ENCODE peak calls at places on chromosomes 12 and 14, in five cellular contexts. K is ovary, I is mammary epithelial cell, Y is tibial nerve, V is HCT116. C is an unnamed sample.

GRCh38 chr14:61489527-61489926 is 168.1 kb downstream of the PRKCH start:
- DNase-seq in K (no peak), Y (no peak), V (no peak), I (no peak), C (no peak)

GRCh38 chr12:42162198-42162597 is 17.5 kb upstream of the GXYLT1 start:
- DNase-seq in I (peak; percentile 55), Y (no peak), V (no peak), K (no peak), C (no peak)

GRCh38 chr12:31321565-31322228 is 4.3 kb downstream of the SINHCAF start:
- DNase-seq in V (no peak), Y (no peak), K (no peak), I (no peak), C (no peak)

GRCh38 chr12:49089831-49090773 is 4.5 kb downstream of the DHH start:
- DNase-seq in I (peak; percentile 42), V (no peak), K (peak; percentile 72), Y (peak; percentile 34), C (peak; percentile 88)

GRCh38 chr12:1972856-1973317 is 31.4 kb downstream of the DCP1B start:
- DNase-seq in Y (peak; percentile 27), V (no peak), I (no peak), K (no peak), C (peak; percentile 61)

GRCh38 chr12:2624543-2625266 is 170.1 kb upstream of the FKBP4 start:
- DNase-seq in I (peak; percentile 67), V (peak; percentile 36), K (no peak), Y (no peak), C (no peak)

GRCh38 chr12:78916845-78917480 is 52.4 kb downstream of the SYT1 start:
- DNase-seq in I (peak; percentile 79), K (no peak), Y (no peak), V (peak; percentile 84), C (no peak)

GRCh38 chr12:130633771-130634170 is 82.3 kb downstream of the RIMBP2 start:
- DNase-seq in V (no peak), Y (no peak), K (no peak), I (no peak), C (no peak)

GRCh38 chr14:52950898-52951729 is at the start of gene FERMT2:
- DNase-seq in Y (peak; percentile 80), I (peak; percentile 75), K (peak; percentile 94), V (peak; percentile 57), C (peak; percentile 92)

GRCh38 chr12:25531502-25532052 is 21.5 kb downstream of the LMNTD1 start:
- DNase-seq in V (no peak), Y (no peak), I (no peak), K (no peak), C (no peak)

GRCh38 chr14:103507751-103508150 is 14.9 kb downstream of the CKB start:
- DNase-seq in Y (no peak), I (no peak), K (no peak), V (no peak), C (no peak)

GRCh38 chr12:120225852-120226640 is 25.1 kb upstream of the RPLP0 start:
- DNase-seq in K (no peak), V (no peak), Y (no peak), I (no peak), C (peak; percentile 48)

GRCh38 chr12:2149091-2149490 is 96.3 kb downstream of the CACNA1C start:
- DNase-seq in V (no peak), Y (no peak), I (no peak), K (no peak), C (no peak)

GRCh38 chr14:73047808-73048207 is 10.5 kb upstream of the RBM25 start:
- DNase-seq in K (no peak), I (peak; percentile 14), V (no peak), Y (no peak), C (no peak)

GRCh38 chr12:131688131-131688844 is 22.6 kb upstream of the SFSWAP start:
- DNase-seq in Y (no peak), K (no peak), V (no peak), I (no peak), C (no peak)

GRCh38 chr12:23949212-23950010 is at the start of gene SOX5:
- DNase-seq in V (no peak), K (peak; percentile 42), Y (peak; percentile 11), I (no peak), C (peak; percentile 79)
- H3K4me3 ChIP-seq in V (no peak within 1 kb of the TSS), K (peak within 1 kb of the TSS; percentile 37), Y (peak within 1 kb of the TSS; percentile 44), I (no peak within 1 kb of the TSS), C (peak within 1 kb of the TSS; percentile 87)

GRCh38 chr12:32893458-32893857 is 3.1 kb downstream of the PKP2 start:
- DNase-seq in I (no peak), Y (no peak), K (no peak), V (no peak), C (no peak)
- H3K4me3 ChIP-seq in I (peak overlapping the region; percentile 27), Y (no peak overlapping the region), K (no peak overlapping the region), V (peak overlapping the region; percentile 52), C (no peak overlapping the region)

GRCh38 chr12:69350777-69351176 is 2.6 kb downstream of the LYZ start:
- DNase-seq in K (no peak), I (no peak), Y (no peak), V (no peak), C (no peak)

GRCh38 chr12:69345742-69346141 is 2.4 kb upstream of the LYZ start:
- DNase-seq in Y (no peak), K (no peak), V (no peak), I (no peak), C (no peak)

GRCh38 chr12:69345077-69345476 is 3.1 kb upstream of the LYZ start:
- DNase-seq in V (no peak), I (no peak), Y (no peak), K (no peak), C (no peak)

GRCh38 chr12:69350002-69350626 is 1.9 kb downstream of the LYZ start:
- DNase-seq in V (no peak), K (no peak), I (no peak), Y (no peak), C (no peak)

GRCh38 chr12:69348162-69348938 is at the start of gene LYZ:
- DNase-seq in K (no peak), Y (peak; percentile 33), V (no peak), I (no peak), C (no peak)
- H3K4me3 ChIP-seq in K (no peak within 1 kb of the TSS), Y (peak within 1 kb of the TSS; percentile 13), V (no peak within 1 kb of the TSS), I (no peak within 1 kb of the TSS), C (no peak within 1 kb of the TSS)

DNA sequence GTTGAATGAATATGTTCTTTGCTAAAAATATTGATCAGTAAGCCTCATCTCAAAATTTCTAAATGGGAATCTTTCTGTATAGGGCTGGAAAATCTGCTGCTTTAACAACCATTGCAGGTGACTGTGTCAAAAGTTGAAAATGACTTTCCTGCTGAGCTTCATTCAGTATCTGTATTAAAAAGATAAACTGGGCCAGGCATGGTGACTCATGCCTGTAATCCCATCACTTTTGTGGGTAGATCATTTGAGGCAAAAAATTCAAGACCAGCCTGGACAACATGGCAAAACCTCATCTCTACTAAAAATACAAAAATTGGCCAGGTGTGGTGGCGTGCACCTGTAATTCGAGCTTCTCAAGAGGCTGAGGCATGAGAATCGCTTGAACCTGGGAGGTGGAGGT is 213.7 kb upstream of the SYT10 start:
- DNase-seq in I (no peak), K (no peak), V (no peak), Y (no peak), C (no peak)
- H3K4me3 ChIP-seq in I (no peak overlapping the region), K (no peak overlapping the region), V (no peak overlapping the region), Y (no peak overlapping the region), C (no peak overlapping the region)

GRCh38 chr14:44798386-44799242 is 163.1 kb downstream of the KLHL28 start:
- DNase-seq in I (no peak), V (no peak), K (no peak), Y (no peak), C (peak; percentile 53)
- H3K4me3 ChIP-seq in I (no peak overlapping the region), V (no peak overlapping the region), K (no peak overlapping the region), Y (no peak overlapping the region), C (no peak overlapping the region)

GRCh38 chr12:66132408-66132807 is 1.9 kb upstream of the LLPH start:
- DNase-seq in I (peak; percentile 35), V (peak; percentile 52), K (no peak), Y (no peak), C (no peak)
- H3K4me3 ChIP-seq in I (no peak overlapping the region), V (peak overlapping the region; percentile 74), K (no peak overlapping the region), Y (no peak overlapping the region), C (no peak overlapping the region)

DNA sequence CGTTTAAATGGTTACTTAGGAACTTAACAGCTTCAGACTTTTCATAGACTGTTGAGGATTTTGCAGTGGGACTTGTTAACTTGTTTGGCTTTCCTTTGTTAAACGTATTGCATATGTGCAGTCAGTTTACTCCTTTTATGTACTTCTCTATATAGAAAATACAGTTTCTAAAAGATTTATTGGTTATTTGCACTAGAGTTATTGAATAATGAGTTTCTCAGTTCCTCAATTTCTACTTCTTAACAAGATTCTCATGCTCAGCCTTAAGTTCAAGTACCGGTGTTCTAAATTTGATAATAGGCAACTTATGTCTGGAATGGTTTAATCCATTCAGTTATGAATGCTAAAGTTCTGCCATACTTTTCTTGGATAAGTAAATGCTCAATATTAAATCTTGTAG is 919 bp downstream of the PSMA3 start:
- DNase-seq in Y (no peak), K (no peak), I (no peak), V (no peak), C (no peak)
- H3K4me3 ChIP-seq in Y (peak overlapping the region; percentile 47), K (peak overlapping the region; percentile 60), I (peak overlapping the region; percentile 96), V (peak overlapping the region; percentile 82), C (peak overlapping the region; percentile 98)

GRCh38 chr12:106957617-106958016 is 1.9 kb downstream of the TMEM263 start:
- DNase-seq in K (no peak), Y (no peak), V (no peak), I (no peak), C (no peak)
- H3K4me3 ChIP-seq in K (peak overlapping the region; percentile 96), Y (peak overlapping the region; percentile 84), V (peak overlapping the region; percentile 80), I (peak overlapping the region; percentile 88), C (peak overlapping the region; percentile 95)

GRCh38 chr14:36442824-36443241 is 77.2 kb downstream of the NKX2-1 start:
- DNase-seq in I (no peak), Y (no peak), V (no peak), K (no peak), C (no peak)
- H3K4me3 ChIP-seq in I (no peak overlapping the region), Y (no peak overlapping the region), V (no peak overlapping the region), K (no peak overlapping the region), C (no peak overlapping the region)